ENCODE peak calls at places on chromosomes 16 and 17, in four cellular contexts. One of them, this sample, is unnamed. For H3K27me3, the result is how much of the 10 kb centered on the place peaks cover.

GRCh38 chr17:61285483-61286320 is 113.9 kb upstream of the TBX2 start:
- DNase-seq in HepG2: no peak
- DNase-seq in GM12878: no peak
- DNase-seq in H1: no peak
- DNase-seq in this sample: peak

GRCh38 chr16:65869261-65869660 is 497.2 kb upstream of the CDH5 start:
- DNase-seq in HepG2: no peak
- DNase-seq in GM12878: no peak
- DNase-seq in H1: no peak
- DNase-seq in this sample: no peak

GRCh38 chr17:64183815-64184397 is 54.0 kb upstream of the ERN1 start:
- DNase-seq in HepG2: no peak
- DNase-seq in GM12878: no peak
- DNase-seq in H1: no peak
- DNase-seq in this sample: no peak

GRCh38 chr17:45091778-45092425 is 30.8 kb downstream of the NMT1 start:
- DNase-seq in HepG2: no peak
- DNase-seq in GM12878: no peak
- DNase-seq in H1: no peak
- DNase-seq in this sample: no peak

GRCh38 chr16:84460406-84461028 is 43.9 kb downstream of the MEAK7 start:
- DNase-seq in HepG2: no peak
- DNase-seq in GM12878: no peak
- DNase-seq in H1: no peak
- DNase-seq in this sample: no peak

GRCh38 chr16:85659336-85659735 is 29.4 kb downstream of the GINS2 start:
- DNase-seq in HepG2: no peak
- DNase-seq in GM12878: no peak
- DNase-seq in H1: no peak
- DNase-seq in this sample: no peak

GRCh38 chr16:13178318-13178717 is 276.9 kb downstream of the SHISA9 start:
- DNase-seq in HepG2: no peak
- DNase-seq in GM12878: no peak
- DNase-seq in H1: no peak
- DNase-seq in this sample: no peak

GRCh38 chr17:6701719-6702118 is 11.4 kb downstream of the SLC13A5 start:
- DNase-seq in HepG2: peak
- DNase-seq in GM12878: no peak
- DNase-seq in H1: peak
- DNase-seq in this sample: peak

GRCh38 chr16:88116121-88116900 is 165.1 kb downstream of the BANP start:
- DNase-seq in HepG2: no peak
- DNase-seq in GM12878: no peak
- DNase-seq in H1: no peak
- DNase-seq in this sample: no peak

GRCh38 chr16:78462261-78463208 is 363.1 kb downstream of the WWOX start:
- DNase-seq in HepG2: peak
- DNase-seq in GM12878: no peak
- DNase-seq in H1: no peak
- DNase-seq in this sample: no peak

GRCh38 chr17:44952946-44953475 is 5.4 kb upstream of the KIF18B start:
- DNase-seq in HepG2: no peak
- DNase-seq in GM12878: no peak
- DNase-seq in H1: no peak
- DNase-seq in this sample: no peak

GRCh38 chr17:57955183-57955952 is at the start of gene CUEDC1:
- DNase-seq in HepG2: no peak
- DNase-seq in GM12878: no peak
- DNase-seq in H1: peak
- DNase-seq in this sample: no peak

GRCh38 chr16:17921357-17921978 is 415.1 kb downstream of the NPIPA8 start:
- DNase-seq in HepG2: peak
- DNase-seq in GM12878: no peak
- DNase-seq in H1: peak
- DNase-seq in this sample: peak

GRCh38 chr16:57385083-57385482 is 12.8 kb downstream of the CX3CL1 start:
- DNase-seq in HepG2: no peak
- DNase-seq in GM12878: no peak
- DNase-seq in H1: no peak
- DNase-seq in this sample: no peak

GRCh38 chr16:27404163-27404823 is 2.3 kb downstream of the IL21R start:
- DNase-seq in HepG2: no peak
- DNase-seq in GM12878: no peak
- DNase-seq in H1: no peak
- DNase-seq in this sample: no peak

GRCh38 chr17:73722163-73722562 is 77.9 kb upstream of the SDK2 start:
- DNase-seq in HepG2: no peak
- DNase-seq in GM12878: no peak
- DNase-seq in H1: no peak
- DNase-seq in this sample: no peak

GRCh38 chr17:83192161-83192788 is 112.9 kb downstream of the METRNL start:
- DNase-seq in HepG2: no peak
- DNase-seq in GM12878: no peak
- DNase-seq in H1: peak
- DNase-seq in this sample: no peak

GRCh38 chr17:14303343-14304221 is 2.7 kb downstream of the HS3ST3B1 start:
- DNase-seq in HepG2: no peak
- DNase-seq in GM12878: no peak
- DNase-seq in H1: peak
- DNase-seq in this sample: no peak

GRCh38 chr16:19110537-19111391 is 3.0 kb upstream of the ITPRIPL2 start:
- DNase-seq in HepG2: peak
- DNase-seq in GM12878: no peak
- DNase-seq in H1: no peak
- DNase-seq in this sample: no peak

GRCh38 chr16:19115148-19116021 is 1.6 kb downstream of the ITPRIPL2 start:
- DNase-seq in HepG2: no peak
- DNase-seq in GM12878: no peak
- DNase-seq in H1: no peak
- DNase-seq in this sample: no peak

GRCh38 chr16:19116711-19117449 is 3.1 kb downstream of the ITPRIPL2 start:
- DNase-seq in HepG2: no peak
- DNase-seq in GM12878: no peak
- DNase-seq in H1: no peak
- DNase-seq in this sample: no peak

GRCh38 chr16:19113577-19114358 is at the start of gene ITPRIPL2:
- DNase-seq in HepG2: peak
- DNase-seq in GM12878: no peak
- DNase-seq in H1: peak
- DNase-seq in this sample: no peak

GRCh38 chr16:19114359-19115147 is 789 bp downstream of the ITPRIPL2 start:
- DNase-seq in HepG2: no peak
- DNase-seq in GM12878: no peak
- DNase-seq in H1: peak
- DNase-seq in this sample: no peak
- TF ChIP-seq ZNF274 in HepG2: no peak
- TF ChIP-seq ZNF274 in GM12878: no peak
- TF ChIP-seq ZNF274 in H1: no peak
- TF ChIP-seq ZNF274 in this sample: no peak

GRCh38 chr16:67173808-67174705 is 3.7 kb downstream of the NOL3 start:
- DNase-seq in HepG2: peak
- DNase-seq in GM12878: no peak
- DNase-seq in H1: peak
- DNase-seq in this sample: no peak
- H3K27me3 ChIP-seq in HepG2: under half
- H3K27me3 ChIP-seq in GM12878: under half
- H3K27me3 ChIP-seq in H1: half or more
- H3K27me3 ChIP-seq in this sample: half or more

DNA sequence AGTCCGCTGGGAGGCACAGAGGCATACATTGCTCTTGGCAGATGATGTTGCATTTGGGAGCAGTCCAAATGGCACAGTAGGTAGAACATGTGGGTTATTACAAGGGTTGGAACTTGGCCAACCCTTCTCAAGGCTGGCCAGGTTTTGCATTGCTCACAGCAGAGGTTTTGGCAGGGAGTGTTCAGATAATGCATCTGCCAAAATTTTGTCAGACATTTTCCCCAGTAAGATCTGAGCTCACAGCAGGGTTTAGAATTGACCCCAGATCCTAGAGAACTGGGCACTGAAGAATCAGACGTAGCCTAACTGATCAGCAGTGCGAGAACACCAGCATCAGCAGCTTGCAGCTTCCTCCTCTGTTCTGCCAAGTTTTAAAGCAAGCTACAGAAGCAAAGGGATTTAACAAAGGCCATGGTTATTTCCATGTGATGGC is 468.8 kb upstream of the KIF2B start:
- DNase-seq in HepG2: no peak
- DNase-seq in GM12878: no peak
- DNase-seq in H1: no peak
- DNase-seq in this sample: no peak
- TF ChIP-seq ZNF274 in HepG2: no peak
- TF ChIP-seq ZNF274 in GM12878: no peak
- TF ChIP-seq ZNF274 in H1: no peak
- TF ChIP-seq ZNF274 in this sample: no peak

GRCh38 chr17:4584125-4584834 is at the start of gene SMTNL2:
- DNase-seq in HepG2: no peak
- DNase-seq in GM12878: no peak
- DNase-seq in H1: no peak
- DNase-seq in this sample: no peak
- H3K27me3 ChIP-seq in HepG2: under half
- H3K27me3 ChIP-seq in GM12878: under half
- H3K27me3 ChIP-seq in H1: under half
- H3K27me3 ChIP-seq in this sample: under half

GRCh38 chr17:67528751-67529436 is 151.8 kb downstream of the PITPNC1 start:
- DNase-seq in HepG2: peak
- DNase-seq in GM12878: no peak
- DNase-seq in H1: peak
- DNase-seq in this sample: no peak
- TF ChIP-seq ZNF274 in HepG2: peak
- TF ChIP-seq ZNF274 in GM12878: no peak
- TF ChIP-seq ZNF274 in H1: no peak
- TF ChIP-seq ZNF274 in this sample: no peak

DNA sequence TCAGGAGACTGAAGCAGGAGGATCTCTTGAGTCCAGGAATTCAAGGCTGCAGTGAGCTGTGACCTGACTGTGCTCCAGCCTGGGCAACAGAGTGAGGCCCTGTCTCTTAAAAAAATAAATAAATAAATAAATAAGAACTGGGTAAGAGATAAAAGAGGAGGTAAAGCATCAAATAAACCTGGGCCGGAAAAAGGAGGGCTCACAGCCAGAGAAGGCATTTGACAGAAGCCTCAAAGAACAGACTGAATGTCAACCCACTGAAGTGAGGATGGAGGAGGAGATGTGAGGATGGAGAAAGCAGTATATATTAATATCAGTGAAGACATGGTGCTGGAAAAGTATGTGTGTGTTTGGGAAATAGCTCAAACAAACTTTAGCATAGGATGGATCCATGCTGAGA is 6.1 kb downstream of the NOG start:
- DNase-seq in HepG2: no peak
- DNase-seq in GM12878: no peak
- DNase-seq in H1: no peak
- DNase-seq in this sample: no peak
- H3K27me3 ChIP-seq in HepG2: under half
- H3K27me3 ChIP-seq in GM12878: under half
- H3K27me3 ChIP-seq in H1: under half
- H3K27me3 ChIP-seq in this sample: under half

GRCh38 chr16:30445408-30446202 is at the start of gene SEPHS2:
- DNase-seq in HepG2: peak
- DNase-seq in GM12878: peak
- DNase-seq in H1: peak
- DNase-seq in this sample: peak

GRCh38 chr16:30446203-30446595 is 525 bp upstream of the SEPHS2 start:
- DNase-seq in HepG2: no peak
- DNase-seq in GM12878: no peak
- DNase-seq in H1: no peak
- DNase-seq in this sample: no peak

GRCh38 chr16:30447512-30448226 is 2.0 kb upstream of the SEPHS2 start:
- DNase-seq in HepG2: peak
- DNase-seq in GM12878: no peak
- DNase-seq in H1: no peak
- DNase-seq in this sample: no peak

GRCh38 chr16:30445149-30445407 is 596 bp downstream of the SEPHS2 start:
- DNase-seq in HepG2: no peak
- DNase-seq in GM12878: no peak
- DNase-seq in H1: no peak
- DNase-seq in this sample: no peak

DNA sequence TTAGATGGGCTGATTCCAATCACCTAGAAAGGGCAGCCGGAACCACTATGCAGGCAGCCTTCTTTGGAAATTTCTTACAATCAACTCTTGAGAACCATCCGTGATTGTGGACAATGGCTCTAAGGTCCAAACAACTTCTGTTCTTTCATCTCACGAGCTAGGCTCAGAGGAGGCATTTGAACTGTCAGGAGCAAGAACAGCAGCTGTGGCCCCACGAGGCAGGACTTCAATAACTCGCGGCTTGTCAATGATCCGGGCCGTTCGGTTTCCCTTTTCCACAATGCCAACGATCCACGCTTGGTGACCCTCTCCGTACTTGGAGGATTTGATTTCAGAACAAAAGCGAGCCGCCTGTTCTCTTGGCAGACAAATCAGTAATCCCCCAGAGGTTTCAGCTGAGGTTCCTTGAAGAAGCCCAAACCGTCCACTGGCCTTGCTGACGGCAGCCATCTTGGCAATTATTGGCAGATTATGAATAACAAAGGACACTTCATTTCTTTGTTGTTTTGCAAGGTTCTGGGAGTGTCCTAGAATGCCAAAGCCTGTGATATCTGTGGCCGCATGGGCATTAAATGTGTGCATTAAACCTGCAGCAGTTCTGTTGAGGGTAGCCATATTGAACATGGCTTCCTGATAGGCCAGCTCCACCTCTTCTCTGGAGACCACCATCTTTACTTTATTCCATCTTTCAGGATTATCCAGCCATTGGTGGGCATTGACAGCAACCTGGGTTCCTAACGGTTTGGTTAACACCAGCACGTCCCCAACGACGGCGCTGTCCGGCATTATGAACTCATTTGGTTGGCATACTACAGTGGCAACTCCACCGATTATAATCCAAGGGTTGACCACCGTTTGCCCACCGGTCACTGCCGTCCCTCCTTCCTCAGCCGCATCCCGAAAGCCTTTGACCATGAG is 1.2 kb downstream of the SEPHS2 start:
- DNase-seq in HepG2: no peak
- DNase-seq in GM12878: no peak
- DNase-seq in H1: no peak
- DNase-seq in this sample: no peak
- TF ChIP-seq ZNF274 in HepG2: no peak
- TF ChIP-seq ZNF274 in GM12878: no peak
- TF ChIP-seq ZNF274 in H1: no peak
- TF ChIP-seq ZNF274 in this sample: no peak

GRCh38 chr17:11582217-11582616 is 16.1 kb upstream of the DNAH9 start:
- DNase-seq in HepG2: no peak
- DNase-seq in GM12878: no peak
- DNase-seq in H1: no peak
- DNase-seq in this sample: no peak

GRCh38 chr17:11583306-11583992 is 14.8 kb upstream of the DNAH9 start:
- DNase-seq in HepG2: no peak
- DNase-seq in GM12878: no peak
- DNase-seq in H1: no peak
- DNase-seq in this sample: no peak

DNA sequence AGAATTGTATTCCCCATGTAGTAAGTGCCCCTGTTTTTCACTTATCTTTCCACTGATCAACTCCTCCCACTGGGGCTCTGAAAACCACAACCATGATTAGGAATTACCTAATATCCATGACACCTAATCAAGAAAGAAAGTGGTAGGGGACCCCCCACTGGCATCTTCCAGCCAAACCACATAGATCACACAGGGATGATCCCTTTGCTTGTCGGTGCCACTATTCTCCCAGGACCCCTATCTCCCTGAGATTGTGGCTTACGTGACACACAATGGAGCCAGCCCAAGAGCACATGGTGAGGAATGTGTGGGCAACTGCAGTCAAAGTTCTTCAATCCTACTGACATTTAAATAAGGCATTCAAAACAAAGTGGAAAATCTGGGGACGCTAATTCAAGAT is 17.6 kb upstream of the DNAH9 start:
- DNase-seq in HepG2: no peak
- DNase-seq in GM12878: no peak
- DNase-seq in H1: no peak
- DNase-seq in this sample: no peak
- H3K27me3 ChIP-seq in HepG2: under half
- H3K27me3 ChIP-seq in GM12878: under half
- H3K27me3 ChIP-seq in H1: under half
- H3K27me3 ChIP-seq in this sample: under half

This sample was measured in NT2/D1.